ENCODE peak calls at places on chromosomes 5 and 9, in nine cellular contexts. Z is Peyer's patch; O is colonic mucosa; I is uterus; J is esophagus squamous epithelium; L is prostate gland; C is endothelial cell of umbilical vein; W is lower lobe of right lung; A is CD4-positive, CD25-positive, alpha-beta regulatory T cell. R is an unnamed sample.
A peak's percentile ranks its signal among the peaks of the same experiment; 100 is the strongest.

GRCh38 chr5:20500501-20500900 is 512.5 kb upstream of the CDH18 start:
- DNase-seq in Z (no peak), O (no peak), I (no peak), J (no peak), L (no peak), C (no peak), W (no peak), A (no peak), R (no peak)

GRCh38 chr9:15873573-15874177 is 320.8 kb downstream of the CCDC171 start:
- DNase-seq in Z (no peak), O (no peak), I (no peak), J (no peak), L (no peak), C (peak; percentile 55), W (no peak), A (no peak), R (peak; percentile 48)

GRCh38 chr5:169634606-169635005 is 2.5 kb upstream of the DOCK2 start:
- DNase-seq in Z (no peak), O (no peak), I (no peak), J (no peak), L (no peak), C (no peak), W (no peak), A (no peak), R (no peak)

GRCh38 chr5:78927657-78928282 is 57.3 kb downstream of the ARSB start:
- DNase-seq in Z (no peak), O (no peak), I (no peak), J (no peak), L (no peak), C (peak; percentile 65), W (no peak), A (no peak), R (no peak)

GRCh38 chr9:29349050-29349449 is 1775.8 kb upstream of the C9orf72 start:
- DNase-seq in Z (no peak), O (no peak), I (no peak), J (no peak), L (no peak), C (no peak), W (no peak), A (no peak), R (no peak)

GRCh38 chr5:158878227-158878626 is 221.5 kb downstream of the EBF1 start:
- DNase-seq in Z (no peak), O (no peak), I (no peak), J (no peak), L (no peak), C (no peak), W (no peak), A (no peak), R (no peak)

GRCh38 chr5:31911291-31912265 is 262.5 kb downstream of the GOLPH3 start:
- DNase-seq in Z (no peak), O (no peak), I (no peak), J (no peak), L (no peak), C (no peak), W (no peak), A (no peak), R (no peak)

GRCh38 chr5:45695680-45696093 is 493 bp downstream of the HCN1 start:
- DNase-seq in Z (no peak), O (no peak), I (no peak), J (no peak), L (no peak), C (no peak), W (no peak), A (no peak), R (no peak)

GRCh38 chr9:73689091-73689870 is 537.6 kb downstream of the ANXA1 start:
- DNase-seq in Z (no peak), O (no peak), I (no peak), J (no peak), L (no peak), C (no peak), W (no peak), A (no peak), R (no peak)

GRCh38 chr9:99752710-99753109 is 69.0 kb upstream of the NR4A3 start:
- DNase-seq in Z (no peak), O (no peak), I (no peak), J (no peak), L (no peak), C (no peak), W (no peak), A (no peak), R (no peak)

GRCh38 chr5:62791059-62791458 is 212.4 kb downstream of the LRRC70 start:
- DNase-seq in Z (no peak), O (no peak), I (no peak), J (no peak), L (no peak), C (peak; percentile 9), W (no peak), A (no peak), R (peak; percentile 26)

GRCh38 chr5:95818181-95819147 is 4.1 kb downstream of the GLRX start:
- DNase-seq in Z (peak; percentile 55), O (no peak), I (no peak), J (no peak), L (no peak), C (no peak), W (peak; percentile 68), A (no peak), R (no peak)

GRCh38 chr5:36958612-36959011 is 82.0 kb downstream of the NIPBL start:
- DNase-seq in Z (no peak), O (no peak), I (no peak), J (no peak), L (no peak), C (no peak), W (no peak), A (no peak), R (no peak)
- H3K27ac ChIP-seq in Z (no peak overlapping the region), O (no peak overlapping the region), I (no peak overlapping the region), J (no peak overlapping the region), L (no peak overlapping the region), C (no peak overlapping the region), W (no peak overlapping the region), A (no peak overlapping the region), R (no peak overlapping the region)

GRCh38 chr5:157280511-157280910 is 14.6 kb downstream of the CYFIP2 start:
- DNase-seq in Z (no peak), O (no peak), I (no peak), J (no peak), L (no peak), C (no peak), W (no peak), A (no peak), R (no peak)

GRCh38 chr5:157282150-157282549 is 16.2 kb downstream of the CYFIP2 start:
- DNase-seq in Z (no peak), O (no peak), I (no peak), J (no peak), L (no peak), C (no peak), W (no peak), A (no peak), R (no peak)

GRCh38 chr5:157279605-157280239 is 13.8 kb downstream of the CYFIP2 start:
- DNase-seq in Z (no peak), O (no peak), I (no peak), J (no peak), L (no peak), C (no peak), W (no peak), A (no peak), R (no peak)

GRCh38 chr5:157278319-157279037 is 12.6 kb downstream of the CYFIP2 start:
- DNase-seq in Z (no peak), O (no peak), I (no peak), J (no peak), L (no peak), C (no peak), W (no peak), A (no peak), R (no peak)

GRCh38 chr5:157280927-157281326 is 15.0 kb downstream of the CYFIP2 start:
- DNase-seq in Z (no peak), O (no peak), I (no peak), J (no peak), L (no peak), C (peak; percentile 20), W (no peak), A (no peak), R (no peak)
- H3K4me1 ChIP-seq in Z (peaks cover 4% of the 10 kb centered on the region), O (no peaks in the 10 kb centered on the region), I (no peaks in the 10 kb centered on the region), J (no peaks in the 10 kb centered on the region), L (no peaks in the 10 kb centered on the region), C (no peaks in the 10 kb centered on the region), W (peaks cover 8% of the 10 kb centered on the region), A (peaks cover 81% of the 10 kb centered on the region), R (peaks cover 24% of the 10 kb centered on the region)

GRCh38 chr5:148846930-148847329 is 20.5 kb downstream of the ADRB2 start:
- DNase-seq in Z (no peak), O (no peak), I (no peak), J (no peak), L (no peak), C (no peak), W (no peak), A (no peak), R (no peak)

GRCh38 chr5:148848378-148849031 is 22.1 kb downstream of the ADRB2 start:
- DNase-seq in Z (no peak), O (no peak), I (no peak), J (no peak), L (no peak), C (no peak), W (no peak), A (no peak), R (no peak)

GRCh38 chr5:148853868-148854267 is 27.5 kb downstream of the ADRB2 start:
- DNase-seq in Z (no peak), O (no peak), I (no peak), J (no peak), L (no peak), C (no peak), W (no peak), A (no peak), R (peak; percentile 82)

GRCh38 chr5:148850836-148851235 is 24.4 kb downstream of the ADRB2 start:
- DNase-seq in Z (no peak), O (no peak), I (no peak), J (no peak), L (peak; percentile 55), C (no peak), W (no peak), A (no peak), R (no peak)

GRCh38 chr5:148849461-148849860 is 23.1 kb downstream of the ADRB2 start:
- DNase-seq in Z (peak; percentile 37), O (no peak), I (no peak), J (no peak), L (no peak), C (no peak), W (no peak), A (no peak), R (peak; percentile 28)
- H3K27ac ChIP-seq in Z (peak overlapping the region; percentile 46), O (no peak overlapping the region), I (no peak overlapping the region), J (no peak overlapping the region), L (no peak overlapping the region), C (no peak overlapping the region), W (peak overlapping the region; percentile 42), A (peak overlapping the region; percentile 35), R (no peak overlapping the region)

DNA sequence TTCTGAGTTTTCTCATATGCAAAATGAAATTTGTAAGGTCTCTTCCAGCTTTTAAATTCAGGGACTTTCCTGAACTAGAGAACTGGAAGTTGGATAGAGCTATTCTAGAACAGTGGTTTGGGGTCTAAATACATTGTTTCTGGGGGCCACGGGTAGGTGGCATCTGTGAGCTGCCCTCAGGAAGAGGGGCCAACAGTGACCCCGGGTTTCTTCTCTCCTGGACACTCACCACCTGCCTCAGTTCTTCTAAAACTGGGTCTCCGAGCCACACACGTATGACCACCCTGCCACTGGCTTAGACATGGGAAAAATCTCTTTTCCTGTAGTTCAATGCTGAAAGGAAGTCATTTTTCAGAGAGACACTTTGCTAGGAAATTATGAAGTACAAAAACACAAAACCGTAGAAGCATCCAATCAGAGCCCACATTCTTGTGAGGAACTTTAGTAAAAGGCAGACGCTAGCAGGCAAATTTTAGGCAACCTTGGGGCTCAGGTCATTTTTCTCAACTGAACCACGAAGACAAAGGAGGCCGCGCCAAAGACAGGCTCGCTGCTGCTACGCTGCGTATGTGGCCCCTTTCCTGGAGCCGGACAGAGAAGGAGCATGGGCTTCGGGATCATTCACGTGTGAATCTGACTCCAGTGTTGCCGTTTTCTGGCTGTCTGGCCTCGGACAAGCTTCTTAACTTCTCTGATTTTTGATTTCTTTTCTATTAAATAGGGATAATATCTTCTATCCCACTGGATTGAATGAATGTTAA is 50.5 kb upstream of the ZNF366 start:
- DNase-seq in Z (no peak), O (no peak), I (no peak), J (no peak), L (no peak), C (peak; percentile 77), W (no peak), A (no peak), R (no peak)
- H3K4me1 ChIP-seq in Z (no peaks in the 10 kb centered on the region), O (no peaks in the 10 kb centered on the region), I (peaks cover 7% of the 10 kb centered on the region), J (peaks cover 13% of the 10 kb centered on the region), L (no peaks in the 10 kb centered on the region), C (peaks cover 78% of the 10 kb centered on the region), W (peaks cover 23% of the 10 kb centered on the region), A (no peaks in the 10 kb centered on the region), R (no peaks in the 10 kb centered on the region)